ENCODE peak calls at places on chromosome 22, in five cellular contexts. One of them, this sample, is unnamed.

GRCh38 chr22:26038365-26038764 is 130.9 kb upstream of the SEZ6L start:
- DNase-seq in AG09309: no peak
- DNase-seq in kidney epithelial cell: no peak
- DNase-seq in tibial nerve: no peak
- DNase-seq in cardiac fibroblast: no peak
- DNase-seq in this sample: no peak

GRCh38 chr22:36439481-36440271 is 41.8 kb downstream of the TXN2 start:
- DNase-seq in AG09309: peak; percentile 68
- DNase-seq in kidney epithelial cell: peak; percentile 82
- DNase-seq in tibial nerve: no peak
- DNase-seq in cardiac fibroblast: peak; percentile 89
- DNase-seq in this sample: peak; percentile 93

GRCh38 chr22:22931557-22932270 is 44.1 kb downstream of the IGLL5 start:
- DNase-seq in AG09309: no peak
- DNase-seq in kidney epithelial cell: no peak
- DNase-seq in tibial nerve: no peak
- DNase-seq in cardiac fibroblast: no peak
- DNase-seq in this sample: no peak

GRCh38 chr22:25165785-25166184 is 33.9 kb upstream of the CRYBB3 start:
- DNase-seq in AG09309: no peak
- DNase-seq in kidney epithelial cell: no peak
- DNase-seq in tibial nerve: no peak
- DNase-seq in cardiac fibroblast: no peak
- DNase-seq in this sample: no peak

GRCh38 chr22:22738959-22739585 is 94.7 kb downstream of the GGTLC2 start:
- DNase-seq in AG09309: no peak
- DNase-seq in kidney epithelial cell: no peak
- DNase-seq in tibial nerve: no peak
- DNase-seq in cardiac fibroblast: no peak
- DNase-seq in this sample: no peak

GRCh38 chr22:27670701-27671412 is 130.7 kb downstream of the MN1 start:
- DNase-seq in AG09309: no peak
- DNase-seq in kidney epithelial cell: no peak
- DNase-seq in tibial nerve: no peak
- DNase-seq in cardiac fibroblast: peak; percentile 56
- DNase-seq in this sample: no peak

GRCh38 chr22:42932857-42933782 is 76.0 kb upstream of the ARFGAP3 start:
- DNase-seq in AG09309: no peak
- DNase-seq in kidney epithelial cell: no peak
- DNase-seq in tibial nerve: no peak
- DNase-seq in cardiac fibroblast: no peak
- DNase-seq in this sample: peak; percentile 33

GRCh38 chr22:44057411-44057987 is 33.4 kb downstream of the PARVB start:
- DNase-seq in AG09309: no peak
- DNase-seq in kidney epithelial cell: no peak
- DNase-seq in tibial nerve: no peak
- DNase-seq in cardiac fibroblast: peak; percentile 55
- DNase-seq in this sample: no peak

GRCh38 chr22:50699001-50699753 is 26.6 kb downstream of the SHANK3 start:
- DNase-seq in AG09309: no peak
- DNase-seq in kidney epithelial cell: no peak
- DNase-seq in tibial nerve: no peak
- DNase-seq in cardiac fibroblast: no peak
- DNase-seq in this sample: no peak

DNA sequence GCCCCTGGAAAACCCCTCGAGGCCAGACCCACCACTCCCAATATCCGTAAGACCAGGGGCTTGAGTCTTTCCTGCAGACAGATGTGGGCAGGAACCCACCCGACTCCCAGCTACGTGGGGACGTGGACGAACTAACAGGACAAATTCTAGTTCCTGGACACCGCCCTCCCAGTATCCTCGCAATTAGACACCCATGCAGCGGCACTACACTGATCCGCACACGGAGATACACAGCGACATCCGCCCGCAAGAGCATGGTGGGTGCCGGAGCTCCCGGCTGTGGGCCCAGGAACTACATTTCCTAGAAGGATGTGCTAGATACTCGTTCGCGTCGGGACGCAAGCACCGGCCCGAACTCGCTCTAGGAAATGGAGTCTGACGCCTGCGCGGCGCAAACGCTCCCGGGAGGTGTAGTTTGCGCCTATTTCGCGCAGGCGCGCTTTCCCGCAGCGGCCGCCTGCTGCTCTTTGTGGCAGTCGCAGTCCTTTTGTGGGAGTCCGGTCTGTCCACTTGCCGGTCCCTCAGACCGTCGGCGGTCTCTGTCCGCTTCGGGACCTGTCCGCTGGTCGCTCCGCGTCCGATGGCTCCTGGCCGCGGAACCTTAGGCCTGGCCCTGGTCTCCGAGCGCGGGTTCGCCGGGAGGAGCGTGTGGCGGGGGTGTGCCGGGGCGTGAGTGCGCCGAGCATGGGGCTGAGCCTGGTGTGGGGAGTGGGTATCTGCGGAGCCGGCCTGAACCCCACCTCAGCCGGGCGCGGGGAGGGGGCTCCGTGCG is at the start of gene ZNF74:
- DNase-seq in AG09309: peak; percentile 64
- DNase-seq in kidney epithelial cell: peak; percentile 71
- DNase-seq in tibial nerve: peak; percentile 80
- DNase-seq in cardiac fibroblast: peak; percentile 94
- DNase-seq in this sample: peak; percentile 91
- TF ChIP-seq CTCF in AG09309: no peak
- TF ChIP-seq CTCF in kidney epithelial cell: no peak
- TF ChIP-seq CTCF in tibial nerve: no peak
- TF ChIP-seq CTCF in cardiac fibroblast: no peak
- TF ChIP-seq CTCF in this sample: no peak

GRCh38 chr22:17104336-17104935 is 16.7 kb downstream of the TMEM121B start:
- DNase-seq in AG09309: no peak
- DNase-seq in kidney epithelial cell: no peak
- DNase-seq in tibial nerve: no peak
- DNase-seq in cardiac fibroblast: no peak
- DNase-seq in this sample: no peak
- H3K4me3 ChIP-seq in AG09309: no peak overlapping the region
- H3K4me3 ChIP-seq in kidney epithelial cell: no peak overlapping the region
- H3K4me3 ChIP-seq in tibial nerve: no peak overlapping the region
- H3K4me3 ChIP-seq in cardiac fibroblast: no peak overlapping the region
- H3K4me3 ChIP-seq in this sample: no peak overlapping the region

DNA sequence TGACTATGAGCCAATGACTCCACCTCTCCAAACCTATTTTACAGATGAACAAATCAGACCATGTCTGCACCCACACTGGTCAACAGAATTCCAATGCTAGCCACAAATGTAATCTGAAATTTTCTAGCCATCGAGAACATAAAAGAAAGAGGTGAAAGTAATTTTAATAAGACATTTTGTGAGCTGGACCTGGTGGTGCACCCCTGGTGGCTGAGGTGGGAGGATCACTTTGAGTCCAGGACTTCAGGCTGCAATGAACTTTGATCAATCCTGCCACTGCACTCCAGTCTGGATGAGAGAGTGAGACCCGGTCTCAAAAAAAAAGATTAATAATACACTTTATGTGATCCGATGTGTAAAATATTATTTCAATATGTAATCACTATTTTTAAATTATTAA is 9.4 kb upstream of the RNF185 start:
- DNase-seq in AG09309: no peak
- DNase-seq in kidney epithelial cell: no peak
- DNase-seq in tibial nerve: no peak
- DNase-seq in cardiac fibroblast: no peak
- DNase-seq in this sample: no peak
- TF ChIP-seq CTCF in AG09309: peak; percentile 45
- TF ChIP-seq CTCF in kidney epithelial cell: peak; percentile 47
- TF ChIP-seq CTCF in tibial nerve: no peak
- TF ChIP-seq CTCF in cardiac fibroblast: peak; percentile 49
- TF ChIP-seq CTCF in this sample: peak; percentile 41

GRCh38 chr22:38308791-38309498 is 8.3 kb downstream of the CSNK1E start:
- DNase-seq in AG09309: no peak
- DNase-seq in kidney epithelial cell: no peak
- DNase-seq in tibial nerve: no peak
- DNase-seq in cardiac fibroblast: no peak
- DNase-seq in this sample: no peak

GRCh38 chr22:38311331-38311635 is 6.0 kb downstream of the CSNK1E start:
- DNase-seq in AG09309: no peak
- DNase-seq in kidney epithelial cell: no peak
- DNase-seq in tibial nerve: no peak
- DNase-seq in cardiac fibroblast: peak; percentile 28
- DNase-seq in this sample: peak; percentile 43

GRCh38 chr22:38309614-38310517 is 7.4 kb downstream of the CSNK1E start:
- DNase-seq in AG09309: no peak
- DNase-seq in kidney epithelial cell: no peak
- DNase-seq in tibial nerve: no peak
- DNase-seq in cardiac fibroblast: peak; percentile 31
- DNase-seq in this sample: peak; percentile 43

GRCh38 chr22:38312261-38312800 is 4.9 kb downstream of the CSNK1E start:
- DNase-seq in AG09309: no peak
- DNase-seq in kidney epithelial cell: no peak
- DNase-seq in tibial nerve: no peak
- DNase-seq in cardiac fibroblast: no peak
- DNase-seq in this sample: peak; percentile 48

GRCh38 chr22:38310518-38311330 is 6.5 kb downstream of the CSNK1E start:
- DNase-seq in AG09309: no peak
- DNase-seq in kidney epithelial cell: no peak
- DNase-seq in tibial nerve: no peak
- DNase-seq in cardiac fibroblast: no peak
- DNase-seq in this sample: peak; percentile 29
- H3K4me3 ChIP-seq in AG09309: no peak overlapping the region
- H3K4me3 ChIP-seq in kidney epithelial cell: no peak overlapping the region
- H3K4me3 ChIP-seq in tibial nerve: no peak overlapping the region
- H3K4me3 ChIP-seq in cardiac fibroblast: peak overlapping the region; percentile 10
- H3K4me3 ChIP-seq in this sample: peak overlapping the region; percentile 7

GRCh38 chr22:47384977-47385376 is 622.5 kb downstream of the TBC1D22A start:
- DNase-seq in AG09309: no peak
- DNase-seq in kidney epithelial cell: no peak
- DNase-seq in tibial nerve: no peak
- DNase-seq in cardiac fibroblast: no peak
- DNase-seq in this sample: no peak

GRCh38 chr22:47388331-47388730 is 625.9 kb downstream of the TBC1D22A start:
- DNase-seq in AG09309: no peak
- DNase-seq in kidney epithelial cell: no peak
- DNase-seq in tibial nerve: no peak
- DNase-seq in cardiac fibroblast: no peak
- DNase-seq in this sample: no peak

GRCh38 chr22:47388778-47389177 is 626.3 kb downstream of the TBC1D22A start:
- DNase-seq in AG09309: no peak
- DNase-seq in kidney epithelial cell: no peak
- DNase-seq in tibial nerve: no peak
- DNase-seq in cardiac fibroblast: no peak
- DNase-seq in this sample: no peak

GRCh38 chr22:47389201-47389600 is 626.8 kb downstream of the TBC1D22A start:
- DNase-seq in AG09309: no peak
- DNase-seq in kidney epithelial cell: no peak
- DNase-seq in tibial nerve: no peak
- DNase-seq in cardiac fibroblast: no peak
- DNase-seq in this sample: no peak

GRCh38 chr22:47386812-47387510 is 624.5 kb downstream of the TBC1D22A start:
- DNase-seq in AG09309: no peak
- DNase-seq in kidney epithelial cell: no peak
- DNase-seq in tibial nerve: no peak
- DNase-seq in cardiac fibroblast: no peak
- DNase-seq in this sample: no peak
- TF ChIP-seq CTCF in AG09309: no peak
- TF ChIP-seq CTCF in kidney epithelial cell: no peak
- TF ChIP-seq CTCF in tibial nerve: no peak
- TF ChIP-seq CTCF in cardiac fibroblast: no peak
- TF ChIP-seq CTCF in this sample: no peak

This sample was measured in AG10803.